ENCODE peak calls at places on chromosomes 12 and 14, in five cellular contexts. F is AG10803, S is body of pancreas, M is mesothelial cell of epicardium, E is esophagus squamous epithelium. T is an unnamed sample.

GRCh38 chr12:2344476-2344875 is 291.7 kb downstream of the CACNA1C start:
- DNase-seq in S (no peak), E (no peak), F (no peak), M (no peak), T (no peak)

GRCh38 chr14:70811578-70811977 is 2.3 kb upstream of the MAP3K9 start:
- DNase-seq in F (no peak), M (no peak), S (no peak), E (no peak), T (no peak)

GRCh38 chr14:97116546-97116945 is 319.4 kb downstream of the VRK1 start:
- DNase-seq in M (no peak), F (no peak), S (no peak), E (no peak), T (no peak)

GRCh38 chr14:72559227-72559626 is 334.7 kb downstream of the DPF3 start:
- DNase-seq in E (no peak), S (no peak), F (peak; percentile 53), M (no peak), T (no peak)

GRCh38 chr12:6570264-6570887 is 2.3 kb upstream of the NOP2 start:
- DNase-seq in F (peak; percentile 30), E (no peak), S (peak; percentile 61), M (no peak), T (peak; percentile 61)

GRCh38 chr14:68549057-68549421 is 243.8 kb downstream of the ZFP36L1 start:
- DNase-seq in S (no peak), F (peak; percentile 83), E (no peak), M (no peak), T (no peak)

GRCh38 chr12:21656931-21657335 is 709 bp downstream of the LDHB start:
- DNase-seq in M (no peak), S (peak; percentile 48), F (peak; percentile 38), E (no peak), T (peak; percentile 16)

GRCh38 chr12:65663648-65664047 is 160.6 kb upstream of the HMGA2 start:
- DNase-seq in E (no peak), M (no peak), S (no peak), F (no peak), T (no peak)

GRCh38 chr12:25419595-25419994 is 133.5 kb downstream of the LMNTD1 start:
- DNase-seq in M (no peak), S (no peak), F (no peak), E (no peak), T (no peak)

GRCh38 chr12:92141585-92142244 is 3.9 kb downstream of the BTG1 start:
- DNase-seq in F (no peak), S (no peak), M (no peak), E (no peak), T (no peak)

GRCh38 chr12:57887631-57888406 is 41.3 kb upstream of the CTDSP2 start:
- DNase-seq in S (no peak), E (no peak), F (peak; percentile 62), M (no peak), T (no peak)

GRCh38 chr14:58821421-58821820 is 183.7 kb downstream of the DACT1 start:
- DNase-seq in E (no peak), S (no peak), F (no peak), M (no peak), T (no peak)

GRCh38 chr12:132089407-132089910 is 54.7 kb downstream of the DDX51 start:
- DNase-seq in S (no peak), F (no peak), E (no peak), M (no peak), T (no peak)

GRCh38 chr14:90675399-90675798 is 140.8 kb downstream of the TTC7B start:
- DNase-seq in F (peak; percentile 72), E (no peak), M (no peak), S (no peak), T (no peak)

GRCh38 chr14:91018465-91018864 is 42.0 kb downstream of the RPS6KA5 start:
- DNase-seq in M (no peak), E (no peak), F (no peak), S (no peak), T (no peak)

GRCh38 chr12:94180558-94181296 is 32.4 kb downstream of the PLXNC1 start:
- DNase-seq in F (no peak), S (no peak), E (no peak), M (no peak), T (no peak)

GRCh38 chr14:59566725-59567124 is 9.9 kb downstream of the CCDC175 start:
- DNase-seq in F (no peak), M (no peak), E (no peak), S (no peak), T (no peak)

GRCh38 chr12:42459336-42459847 is 130.2 kb downstream of the PRICKLE1 start:
- DNase-seq in F (no peak), M (no peak), E (no peak), S (no peak), T (no peak)

GRCh38 chr12:46404225-46404631 is 31.7 kb upstream of the SLC38A2 start:
- DNase-seq in S (no peak), E (no peak), F (peak; percentile 97), M (no peak), T (no peak)

GRCh38 chr14:23443411-23443812 is 8.0 kb upstream of the MYH7 start:
- DNase-seq in S (no peak), F (no peak), M (no peak), E (no peak), T (no peak)

GRCh38 chr12:107515446-107515958 is 170.1 kb upstream of the PWP1 start:
- DNase-seq in S (peak; percentile 22), F (peak; percentile 91), M (no peak), E (no peak), T (no peak)

GRCh38 chr14:34926552-34926951 is 51.4 kb upstream of the BAZ1A start:
- DNase-seq in M (no peak), F (no peak), E (no peak), S (no peak), T (no peak)

GRCh38 chr14:54465654-54466053 is 23.1 kb downstream of the GMFB start:
- DNase-seq in F (no peak), E (no peak), M (no peak), S (no peak), T (no peak)

GRCh38 chr12:104378427-104378826 is 74.9 kb downstream of the EID3 start:
- DNase-seq in F (no peak), S (no peak), E (no peak), M (no peak), T (no peak)

GRCh38 chr14:52325126-52325525 is 11.0 kb downstream of the PTGER2 start:
- DNase-seq in E (no peak), S (no peak), M (no peak), F (peak; percentile 52), T (no peak)

GRCh38 chr12:34016361-34016760 is 5.9 kb upstream of the ALG10 start:
- DNase-seq in S (no peak), F (no peak), E (no peak), M (no peak), T (no peak)
- TF ChIP-seq CTCF in S (no peak), F (no peak), E (no peak), M (no peak), T (no peak)

DNA sequence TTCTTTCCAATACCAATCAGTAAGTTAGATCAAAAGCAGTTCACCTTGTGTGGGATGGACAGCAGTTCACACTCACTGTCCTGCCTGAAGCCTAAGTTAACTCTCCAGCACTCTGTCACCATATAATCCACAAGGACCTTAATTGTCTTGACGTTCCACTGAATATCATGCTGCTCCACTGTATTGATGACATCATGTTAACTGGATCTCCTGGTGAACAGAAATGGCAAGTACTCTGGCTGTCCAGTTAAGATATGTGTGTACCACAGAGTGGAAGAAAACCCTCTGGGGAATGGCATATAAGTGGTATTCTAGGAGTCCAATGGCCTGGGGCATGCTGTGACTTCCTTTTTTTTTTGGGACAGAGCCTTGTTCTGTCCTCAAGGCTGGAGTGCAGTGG is 16.2 kb downstream of the CDKL1 start:
- DNase-seq in F (no peak), S (no peak), E (no peak), M (no peak), T (no peak)
- TF ChIP-seq CTCF in F (no peak), S (no peak), E (no peak), M (no peak), T (no peak)

GRCh38 chr12:31015215-31015614 is 58.4 kb upstream of the DDX11 start:
- DNase-seq in M (no peak), F (no peak), S (no peak), E (no peak), T (no peak)

GRCh38 chr12:31008961-31009840 is 64.5 kb upstream of the DDX11 start:
- DNase-seq in M (no peak), F (no peak), S (no peak), E (no peak), T (no peak)

GRCh38 chr12:31011336-31011735 is 62.3 kb upstream of the DDX11 start:
- DNase-seq in E (no peak), F (no peak), M (no peak), S (no peak), T (no peak)

GRCh38 chr12:31009976-31010375 is 63.7 kb upstream of the DDX11 start:
- DNase-seq in F (no peak), E (no peak), M (no peak), S (no peak), T (no peak)

GRCh38 chr12:31011746-31012567 is 61.7 kb upstream of the DDX11 start:
- DNase-seq in E (no peak), S (no peak), F (no peak), M (no peak), T (no peak)
- TF ChIP-seq CTCF in E (no peak), S (no peak), F (peak; percentile 23), M (no peak), T (peak; percentile 42)

DNA sequence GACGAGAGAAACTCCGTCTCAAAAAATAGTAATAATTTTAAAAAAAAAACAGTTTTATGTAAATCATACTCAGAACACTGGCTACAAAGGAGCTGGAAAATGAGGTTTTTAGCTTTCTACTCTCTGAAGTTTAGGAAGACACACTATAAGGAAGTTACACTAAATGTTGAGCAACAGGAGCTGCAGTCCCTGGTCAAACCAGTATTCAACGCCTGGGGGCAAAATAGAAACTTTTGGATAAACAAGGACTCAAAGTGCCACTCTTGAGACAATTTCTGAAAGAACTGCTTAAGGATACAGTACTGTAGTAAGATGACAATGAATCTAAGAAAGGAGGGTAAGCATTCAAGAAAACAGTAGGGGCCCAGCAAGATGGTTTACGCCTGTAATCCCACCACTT is 29.3 kb downstream of the ACTR6 start:
- DNase-seq in E (no peak), M (no peak), S (no peak), F (no peak), T (no peak)
- TF ChIP-seq CTCF in E (no peak), M (no peak), S (no peak), F (no peak), T (no peak)

DNA sequence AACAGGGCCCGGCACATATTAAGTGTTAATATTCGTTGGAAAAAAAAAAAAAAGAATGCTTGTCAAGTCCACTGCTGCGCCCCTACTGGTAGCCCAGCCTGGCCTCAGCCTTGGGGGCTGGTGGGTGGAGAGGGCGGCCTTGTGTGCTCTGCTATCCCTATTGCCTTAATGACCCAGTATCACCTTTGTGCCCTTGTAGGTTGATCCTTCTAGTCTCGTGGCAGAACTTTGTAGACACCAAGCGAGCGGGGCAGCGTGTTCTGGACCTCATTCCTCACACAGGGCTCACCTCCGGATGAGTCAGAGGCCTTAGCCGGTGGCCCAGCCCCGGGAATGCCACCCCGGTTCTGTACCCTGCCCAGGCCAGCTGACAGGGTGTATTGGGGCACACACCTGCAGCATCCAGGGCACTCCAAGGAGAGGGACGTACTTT is 1.8 kb upstream of the RCOR1 start:
- DNase-seq in M (no peak), S (peak; percentile 52), F (no peak), E (no peak), T (peak; percentile 47)
- TF ChIP-seq CTCF in M (peak; percentile 64), S (peak; percentile 54), F (peak; percentile 54), E (no peak), T (peak; percentile 70)